ENCODE peak calls at places on chromosomes 7 and 10, in five cellular contexts. U is transverse colon, W is ovary, E is IMR-90, R is uterus. H is an unnamed sample.

GRCh38 chr10:110170142-110170887 is 37.1 kb upstream of the MXI1 start:
- DNase-seq in R (no peak), U (no peak), E (no peak), W (no peak), H (no peak)

GRCh38 chr10:35659456-35659855 is 17.4 kb upstream of the FZD8 start:
- DNase-seq in E (no peak), U (no peak), R (no peak), W (no peak), H (no peak)

GRCh38 chr7:29937132-29937531 is 52.5 kb downstream of the SCRN1 start:
- DNase-seq in W (no peak), U (no peak), E (no peak), R (no peak), H (no peak)

GRCh38 chr10:131888186-131888604 is 12.6 kb upstream of the PPP2R2D start:
- DNase-seq in U (no peak), E (no peak), R (no peak), W (no peak), H (no peak)

GRCh38 chr10:113458461-113458860 is 94.4 kb upstream of the HABP2 start:
- DNase-seq in U (no peak), R (no peak), E (no peak), W (no peak), H (no peak)

GRCh38 chr7:5420108-5420840 is 3.4 kb downstream of the TNRC18 start:
- DNase-seq in U (no peak), W (peak; percentile 62), R (peak; percentile 35), E (no peak), H (peak; percentile 41)

GRCh38 chr7:109259151-109259550 is 689.5 kb downstream of the DNAJB9 start:
- DNase-seq in U (no peak), R (no peak), W (no peak), E (no peak), H (no peak)

GRCh38 chr10:97647556-97647955 is 7.1 kb downstream of the PI4K2A start:
- DNase-seq in E (peak; percentile 57), R (no peak), W (no peak), U (no peak), H (no peak)

GRCh38 chr7:101507791-101508252 is 121.3 kb downstream of the MYL10 start:
- DNase-seq in E (peak; percentile 42), U (peak; percentile 14), W (peak; percentile 26), R (no peak), H (peak; percentile 14)

GRCh38 chr10:77290528-77291155 is 347.0 kb downstream of the KCNMA1 start:
- DNase-seq in U (no peak), W (no peak), E (peak; percentile 93), R (no peak), H (no peak)

GRCh38 chr7:42747073-42747472 is 164.8 kb downstream of the C7orf25 start:
- DNase-seq in W (no peak), E (no peak), R (no peak), U (no peak), H (no peak)

GRCh38 chr7:105298439-105298894 is 90.3 kb downstream of the SRPK2 start:
- DNase-seq in R (no peak), U (no peak), W (no peak), E (no peak), H (no peak)

GRCh38 chr10:119542357-119542989 is at the start of gene RGS10:
- DNase-seq in E (peak; percentile 72), W (peak; percentile 79), U (peak; percentile 86), R (peak; percentile 74), H (peak; percentile 45)

GRCh38 chr7:156178214-156178613 is 366.0 kb upstream of the SHH start:
- DNase-seq in R (no peak), E (no peak), U (no peak), W (no peak), H (no peak)

GRCh38 chr7:143449793-143450192 is 6.5 kb downstream of the TAS2R60 start:
- DNase-seq in U (no peak), R (no peak), E (no peak), W (no peak), H (no peak)

GRCh38 chr10:133438711-133439273 is 14.4 kb upstream of the SPRN start:
- DNase-seq in W (peak; percentile 4), E (no peak), U (no peak), R (no peak), H (no peak)

GRCh38 chr7:77537595-77538185 is 595 bp downstream of the PTPN12 start:
- DNase-seq in U (peak; percentile 47), E (no peak), R (peak; percentile 43), W (no peak), H (peak; percentile 38)

GRCh38 chr7:106071356-106071998 is 40.6 kb downstream of the SYPL1 start:
- DNase-seq in W (no peak), E (no peak), U (peak; percentile 68), R (no peak), H (no peak)

GRCh38 chr7:108016841-108017775 is 14.1 kb upstream of the LAMB1 start:
- DNase-seq in E (peak; percentile 70), R (no peak), W (no peak), U (no peak), H (peak; percentile 37)

GRCh38 chr10:13729959-13730358 is 143.2 kb downstream of the PRPF18 start:
- DNase-seq in R (no peak), E (no peak), W (no peak), U (no peak), H (no peak)

GRCh38 chr7:101410743-101411476 is 48.2 kb downstream of the COL26A1 start:
- DNase-seq in U (peak; percentile 19), E (no peak), R (no peak), W (no peak), H (peak; percentile 21)

GRCh38 chr7:95933618-95934017 is 161.3 kb downstream of the DYNC1I1 start:
- DNase-seq in E (no peak), U (no peak), W (no peak), R (no peak), H (no peak)

GRCh38 chr7:156261581-156261980 is 379.0 kb upstream of the RNF32 start:
- DNase-seq in E (no peak), U (no peak), R (no peak), W (no peak), H (no peak)

GRCh38 chr10:92177546-92177945 is 113.3 kb downstream of the CPEB3 start:
- DNase-seq in W (no peak), E (peak; percentile 2), U (no peak), R (no peak), H (no peak)

GRCh38 chr10:7170626-7171322 is 240.1 kb downstream of the SFMBT2 start:
- DNase-seq in R (no peak), E (no peak), W (no peak), U (no peak), H (peak; percentile 11)

GRCh38 chr7:112481833-112482669 is 1.3 kb downstream of the LSMEM1 start:
- DNase-seq in R (peak; percentile 21), W (no peak), U (peak; percentile 29), E (peak; percentile 86), H (no peak)

GRCh38 chr7:48528689-48529088 is 357.4 kb downstream of the ABCA13 start:
- DNase-seq in R (no peak), E (no peak), W (no peak), U (no peak), H (no peak)

GRCh38 chr7:909358-910329 is 33.3 kb downstream of the GET4 start:
- DNase-seq in U (peak; percentile 75), R (peak; percentile 67), W (peak; percentile 62), E (peak; percentile 15), H (no peak)

GRCh38 chr7:98254516-98254915 is 2.5 kb upstream of the TECPR1 start:
- DNase-seq in R (no peak), E (peak; percentile 64), U (no peak), W (no peak), H (no peak)

GRCh38 chr7:98252655-98253054 is 623 bp upstream of the TECPR1 start:
- DNase-seq in U (no peak), R (no peak), W (no peak), E (peak; percentile 11), H (no peak)

GRCh38 chr7:98250789-98251188 is 1.2 kb downstream of the TECPR1 start:
- DNase-seq in R (no peak), W (no peak), U (peak; percentile 25), E (no peak), H (peak; percentile 32)

GRCh38 chr7:98251251-98251843 is 685 bp downstream of the TECPR1 start:
- DNase-seq in E (no peak), R (no peak), U (peak; percentile 79), W (no peak), H (peak; percentile 89)

GRCh38 chr7:98251844-98252639 is at the start of gene TECPR1:
- DNase-seq in U (peak; percentile 97), W (peak; percentile 94), R (peak; percentile 93), E (peak; percentile 86), H (peak; percentile 97)
- TF ChIP-seq POLR2A in U (peak; percentile 72), W (peak; percentile 12), R (no peak), E (no peak), H (peak; percentile 72)

GRCh38 chr10:73648252-73648651 is 7.0 kb upstream of the MYOZ1 start:
- DNase-seq in E (no peak), R (no peak), U (no peak), W (peak; percentile 38), H (no peak)
- H3K27ac ChIP-seq in E (no peak overlapping the region), R (peak overlapping the region; percentile 56), U (no peak overlapping the region), W (no peak overlapping the region), H (no peak overlapping the region)

GRCh38 chr10:70343312-70343711 is 39.1 kb downstream of the LRRC20 start:
- DNase-seq in E (no peak), U (no peak), W (no peak), R (no peak), H (no peak)

GRCh38 chr10:70341016-70341415 is 41.4 kb downstream of the LRRC20 start:
- DNase-seq in E (no peak), R (no peak), W (no peak), U (no peak), H (no peak)

GRCh38 chr10:70346155-70346554 is 36.3 kb downstream of the LRRC20 start:
- DNase-seq in U (no peak), E (no peak), R (no peak), W (no peak), H (no peak)

GRCh38 chr10:70344144-70344543 is 38.3 kb downstream of the LRRC20 start:
- DNase-seq in W (no peak), E (no peak), R (no peak), U (no peak), H (no peak)

DNA sequence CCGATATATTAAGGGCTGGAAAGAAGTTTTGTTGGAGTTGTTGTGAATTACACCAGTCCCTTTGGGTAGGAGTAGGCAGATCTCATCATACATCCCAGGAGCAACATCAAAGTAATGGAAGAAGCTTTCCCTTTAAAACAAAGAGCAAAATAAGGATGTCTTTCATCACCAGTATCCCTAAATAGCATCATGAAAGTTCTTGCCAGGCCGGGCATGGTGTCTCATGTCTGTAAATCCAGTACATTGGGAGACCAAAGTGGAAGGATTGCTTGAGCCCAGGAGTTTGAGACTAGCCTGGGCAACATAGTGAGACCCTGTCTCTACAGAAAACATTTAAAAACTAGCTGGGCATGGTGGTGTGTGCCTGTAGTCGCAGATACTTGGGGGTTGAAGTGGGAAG is 38.7 kb downstream of the LRRC20 start:
- DNase-seq in E (no peak), U (no peak), R (no peak), W (no peak), H (no peak)
- H3K4me1 ChIP-seq in E (peaks cover 2% of the 10 kb centered on the region), U (no peaks in the 10 kb centered on the region), R (no peaks in the 10 kb centered on the region), W (no peaks in the 10 kb centered on the region), H (no peaks in the 10 kb centered on the region)

GRCh38 chr7:148325208-148325607 is 265.4 kb upstream of the C7orf33 start:
- DNase-seq in R (no peak), E (no peak), W (no peak), U (no peak), H (no peak)

GRCh38 chr7:148318092-148318756 is 272.3 kb upstream of the C7orf33 start:
- DNase-seq in W (no peak), R (no peak), E (no peak), U (no peak), H (no peak)

GRCh38 chr7:148318838-148319237 is 271.7 kb upstream of the C7orf33 start:
- DNase-seq in E (no peak), R (no peak), U (no peak), W (no peak), H (no peak)

GRCh38 chr7:148319316-148319808 is 271.2 kb upstream of the C7orf33 start:
- DNase-seq in R (no peak), U (no peak), W (no peak), E (no peak), H (no peak)
- TF ChIP-seq POLR2A in R (no peak), U (no peak), W (no peak), E (no peak), H (no peak)